ENCODE peak calls at places on chromosome X, in nine cellular contexts. One of them, this sample, is unnamed.

GRCh38 chrX:153394595-153394994 is 6.6 kb downstream of the PNMA6E start:
- DNase-seq in adrenal gland: no peak
- DNase-seq in sigmoid colon: no peak
- DNase-seq in K562: no peak
- DNase-seq in NB4: no peak
- DNase-seq in HCT116: no peak
- DNase-seq in transverse colon: no peak
- DNase-seq in HepG2: no peak
- DNase-seq in ovary: peak
- DNase-seq in this sample: no peak

GRCh38 chrX:154024271-154024670 is 4.6 kb upstream of the IRAK1 start:
- DNase-seq in HCT116: no peak
- DNase-seq in adrenal gland: no peak
- DNase-seq in transverse colon: no peak
- DNase-seq in ovary: no peak
- DNase-seq in K562: no peak
- DNase-seq in HepG2: no peak
- DNase-seq in NB4: no peak
- DNase-seq in sigmoid colon: peak
- DNase-seq in this sample: no peak

GRCh38 chrX:35886135-35886534 is 33.4 kb upstream of the CFAP47 start:
- DNase-seq in ovary: no peak
- DNase-seq in sigmoid colon: no peak
- DNase-seq in HepG2: no peak
- DNase-seq in adrenal gland: no peak
- DNase-seq in K562: no peak
- DNase-seq in NB4: no peak
- DNase-seq in transverse colon: no peak
- DNase-seq in HCT116: no peak
- DNase-seq in this sample: no peak

GRCh38 chrX:20329435-20329834 is 62.7 kb upstream of the RPS6KA3 start:
- DNase-seq in ovary: no peak
- DNase-seq in NB4: no peak
- DNase-seq in sigmoid colon: no peak
- DNase-seq in adrenal gland: no peak
- DNase-seq in HepG2: no peak
- DNase-seq in transverse colon: no peak
- DNase-seq in K562: no peak
- DNase-seq in HCT116: no peak
- DNase-seq in this sample: no peak

GRCh38 chrX:150526692-150527091 is 41.7 kb upstream of the MTM1 start:
- DNase-seq in adrenal gland: no peak
- DNase-seq in HCT116: no peak
- DNase-seq in NB4: no peak
- DNase-seq in HepG2: no peak
- DNase-seq in K562: no peak
- DNase-seq in transverse colon: no peak
- DNase-seq in sigmoid colon: no peak
- DNase-seq in ovary: no peak
- DNase-seq in this sample: no peak

GRCh38 chrX:130110379-130111219 is at the start of gene ELF4:
- DNase-seq in sigmoid colon: peak
- DNase-seq in transverse colon: peak
- DNase-seq in HepG2: no peak
- DNase-seq in K562: peak
- DNase-seq in HCT116: no peak
- DNase-seq in NB4: peak
- DNase-seq in ovary: peak
- DNase-seq in adrenal gland: peak
- DNase-seq in this sample: peak

GRCh38 chrX:54397113-54397512 is 39.3 kb upstream of the WNK3 start:
- DNase-seq in NB4: no peak
- DNase-seq in K562: no peak
- DNase-seq in sigmoid colon: no peak
- DNase-seq in HepG2: no peak
- DNase-seq in transverse colon: no peak
- DNase-seq in ovary: no peak
- DNase-seq in HCT116: no peak
- DNase-seq in adrenal gland: no peak
- DNase-seq in this sample: no peak

GRCh38 chrX:97882306-97882705 is 998.6 kb downstream of the RPA4 start:
- DNase-seq in K562: no peak
- DNase-seq in ovary: no peak
- DNase-seq in HepG2: no peak
- DNase-seq in transverse colon: no peak
- DNase-seq in NB4: no peak
- DNase-seq in HCT116: no peak
- DNase-seq in adrenal gland: no peak
- DNase-seq in sigmoid colon: no peak
- DNase-seq in this sample: no peak

GRCh38 chrX:124274438-124275166 is 57.9 kb upstream of the TEX13D start:
- DNase-seq in NB4: peak
- DNase-seq in transverse colon: no peak
- DNase-seq in sigmoid colon: no peak
- DNase-seq in adrenal gland: no peak
- DNase-seq in HepG2: no peak
- DNase-seq in K562: peak
- DNase-seq in ovary: no peak
- DNase-seq in HCT116: no peak
- DNase-seq in this sample: no peak

GRCh38 chrX:45505214-45505613 is 304.5 kb upstream of the DIPK2B start:
- DNase-seq in HepG2: no peak
- DNase-seq in ovary: no peak
- DNase-seq in K562: no peak
- DNase-seq in sigmoid colon: no peak
- DNase-seq in NB4: no peak
- DNase-seq in adrenal gland: no peak
- DNase-seq in transverse colon: no peak
- DNase-seq in HCT116: no peak
- DNase-seq in this sample: no peak

GRCh38 chrX:19990225-19990518 is 689 bp downstream of the BCLAF3 start:
- DNase-seq in adrenal gland: no peak
- DNase-seq in transverse colon: no peak
- DNase-seq in HepG2: no peak
- DNase-seq in sigmoid colon: no peak
- DNase-seq in K562: no peak
- DNase-seq in HCT116: no peak
- DNase-seq in ovary: no peak
- DNase-seq in NB4: peak
- DNase-seq in this sample: no peak

GRCh38 chrX:132216806-132217202 is 2.4 kb downstream of the RAP2C start:
- DNase-seq in HepG2: no peak
- DNase-seq in adrenal gland: no peak
- DNase-seq in K562: no peak
- DNase-seq in ovary: no peak
- DNase-seq in HCT116: no peak
- DNase-seq in NB4: peak
- DNase-seq in transverse colon: no peak
- DNase-seq in sigmoid colon: no peak
- DNase-seq in this sample: peak

GRCh38 chrX:19625612-19626011 is 110.3 kb upstream of the MAP3K15 start:
- DNase-seq in HCT116: no peak
- DNase-seq in transverse colon: peak
- DNase-seq in NB4: peak
- DNase-seq in HepG2: no peak
- DNase-seq in K562: no peak
- DNase-seq in ovary: no peak
- DNase-seq in sigmoid colon: no peak
- DNase-seq in adrenal gland: no peak
- DNase-seq in this sample: no peak

GRCh38 chrX:9062621-9063020 is 28.7 kb upstream of the FAM9B start:
- DNase-seq in HepG2: no peak
- DNase-seq in adrenal gland: no peak
- DNase-seq in HCT116: no peak
- DNase-seq in NB4: no peak
- DNase-seq in K562: no peak
- DNase-seq in ovary: no peak
- DNase-seq in sigmoid colon: no peak
- DNase-seq in transverse colon: no peak
- DNase-seq in this sample: no peak

GRCh38 chrX:108313662-108314061 is 124.6 kb downstream of the COL4A6 start:
- DNase-seq in NB4: no peak
- DNase-seq in K562: no peak
- DNase-seq in HepG2: no peak
- DNase-seq in transverse colon: no peak
- DNase-seq in HCT116: no peak
- DNase-seq in adrenal gland: no peak
- DNase-seq in ovary: no peak
- DNase-seq in sigmoid colon: no peak
- DNase-seq in this sample: no peak

GRCh38 chrX:65985922-65986588 is 53.8 kb downstream of the VSIG4 start:
- DNase-seq in NB4: peak
- DNase-seq in sigmoid colon: no peak
- DNase-seq in HCT116: peak
- DNase-seq in K562: peak
- DNase-seq in transverse colon: peak
- DNase-seq in HepG2: peak
- DNase-seq in adrenal gland: peak
- DNase-seq in ovary: no peak
- DNase-seq in this sample: peak

GRCh38 chrX:35351212-35351611 is 408.6 kb downstream of the FAM47B start:
- DNase-seq in HCT116: no peak
- DNase-seq in K562: no peak
- DNase-seq in transverse colon: no peak
- DNase-seq in NB4: no peak
- DNase-seq in adrenal gland: no peak
- DNase-seq in HepG2: no peak
- DNase-seq in ovary: no peak
- DNase-seq in sigmoid colon: no peak
- DNase-seq in this sample: no peak

GRCh38 chrX:23398570-23398969 is 63.9 kb downstream of the PTCHD1 start:
- DNase-seq in sigmoid colon: no peak
- DNase-seq in transverse colon: no peak
- DNase-seq in adrenal gland: no peak
- DNase-seq in ovary: no peak
- DNase-seq in HCT116: no peak
- DNase-seq in HepG2: no peak
- DNase-seq in K562: no peak
- DNase-seq in NB4: no peak
- DNase-seq in this sample: no peak

GRCh38 chrX:47133493-47133892 is 11.0 kb downstream of the NDUFB11 start:
- DNase-seq in adrenal gland: no peak
- DNase-seq in NB4: no peak
- DNase-seq in HCT116: no peak
- DNase-seq in transverse colon: no peak
- DNase-seq in HepG2: no peak
- DNase-seq in ovary: no peak
- DNase-seq in sigmoid colon: peak
- DNase-seq in K562: no peak
- DNase-seq in this sample: no peak

DNA sequence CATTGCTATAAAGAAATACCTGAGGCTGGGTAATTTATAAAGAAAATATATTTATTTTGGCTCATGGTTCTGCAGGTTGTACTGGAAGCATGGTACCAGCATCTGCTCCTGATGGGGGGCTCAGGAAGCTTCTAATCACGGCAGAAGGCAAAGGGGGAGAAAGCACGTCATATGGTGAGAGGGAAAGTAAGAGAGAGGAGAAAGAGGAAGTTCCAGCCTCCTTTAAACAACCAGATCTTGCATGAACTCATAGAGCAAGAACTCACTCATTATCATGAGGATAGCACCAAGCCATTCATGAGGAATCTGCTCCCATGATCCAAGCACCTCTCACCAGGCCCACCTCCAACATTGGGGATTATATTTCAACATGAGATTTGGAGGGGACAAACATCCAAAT is 125.0 kb upstream of the GRPR start:
- DNase-seq in NB4: no peak
- DNase-seq in adrenal gland: no peak
- DNase-seq in HCT116: no peak
- DNase-seq in transverse colon: no peak
- DNase-seq in K562: no peak
- DNase-seq in ovary: no peak
- DNase-seq in sigmoid colon: no peak
- DNase-seq in HepG2: no peak
- DNase-seq in this sample: no peak
- TF ChIP-seq POLR2A in NB4: no peak
- TF ChIP-seq POLR2A in adrenal gland: no peak
- TF ChIP-seq POLR2A in HCT116: no peak
- TF ChIP-seq POLR2A in transverse colon: no peak
- TF ChIP-seq POLR2A in K562: no peak
- TF ChIP-seq POLR2A in ovary: no peak
- TF ChIP-seq POLR2A in sigmoid colon: no peak
- TF ChIP-seq POLR2A in HepG2: no peak
- TF ChIP-seq POLR2A in this sample: no peak

GRCh38 chrX:10242036-10242435 is 85.3 kb downstream of the CLCN4 start:
- DNase-seq in transverse colon: no peak
- DNase-seq in sigmoid colon: no peak
- DNase-seq in ovary: no peak
- DNase-seq in K562: no peak
- DNase-seq in HepG2: no peak
- DNase-seq in HCT116: no peak
- DNase-seq in NB4: no peak
- DNase-seq in adrenal gland: no peak
- DNase-seq in this sample: no peak
- TF ChIP-seq POLR2A in transverse colon: no peak
- TF ChIP-seq POLR2A in sigmoid colon: no peak
- TF ChIP-seq POLR2A in ovary: no peak
- TF ChIP-seq POLR2A in K562: no peak
- TF ChIP-seq POLR2A in HepG2: no peak
- TF ChIP-seq POLR2A in HCT116: no peak
- TF ChIP-seq POLR2A in NB4: no peak
- TF ChIP-seq POLR2A in adrenal gland: no peak
- TF ChIP-seq POLR2A in this sample: no peak

GRCh38 chrX:7147978-7148824 is at the start of gene PUDP:
- DNase-seq in HepG2: peak
- DNase-seq in ovary: peak
- DNase-seq in NB4: peak
- DNase-seq in sigmoid colon: peak
- DNase-seq in adrenal gland: peak
- DNase-seq in transverse colon: peak
- DNase-seq in K562: peak
- DNase-seq in HCT116: peak
- DNase-seq in this sample: peak
- TF ChIP-seq POLR2A in HepG2: peak
- TF ChIP-seq POLR2A in ovary: peak
- TF ChIP-seq POLR2A in NB4: peak
- TF ChIP-seq POLR2A in sigmoid colon: no peak
- TF ChIP-seq POLR2A in adrenal gland: peak
- TF ChIP-seq POLR2A in transverse colon: peak
- TF ChIP-seq POLR2A in K562: peak
- TF ChIP-seq POLR2A in HCT116: no peak
- TF ChIP-seq POLR2A in this sample: peak

GRCh38 chrX:115630204-115630603 is 69.2 kb downstream of the PLS3 start:
- DNase-seq in K562: no peak
- DNase-seq in HCT116: no peak
- DNase-seq in NB4: no peak
- DNase-seq in ovary: no peak
- DNase-seq in sigmoid colon: no peak
- DNase-seq in adrenal gland: no peak
- DNase-seq in HepG2: no peak
- DNase-seq in transverse colon: no peak
- DNase-seq in this sample: no peak

GRCh38 chrX:115622534-115622933 is 61.6 kb downstream of the PLS3 start:
- DNase-seq in adrenal gland: no peak
- DNase-seq in NB4: no peak
- DNase-seq in transverse colon: no peak
- DNase-seq in sigmoid colon: no peak
- DNase-seq in K562: no peak
- DNase-seq in HepG2: no peak
- DNase-seq in HCT116: no peak
- DNase-seq in ovary: no peak
- DNase-seq in this sample: no peak

GRCh38 chrX:115624916-115625315 is 63.9 kb downstream of the PLS3 start:
- DNase-seq in sigmoid colon: no peak
- DNase-seq in ovary: no peak
- DNase-seq in K562: no peak
- DNase-seq in NB4: no peak
- DNase-seq in HepG2: no peak
- DNase-seq in transverse colon: no peak
- DNase-seq in adrenal gland: no peak
- DNase-seq in HCT116: no peak
- DNase-seq in this sample: no peak

GRCh38 chrX:115625577-115626301 is 64.8 kb downstream of the PLS3 start:
- DNase-seq in adrenal gland: no peak
- DNase-seq in HCT116: no peak
- DNase-seq in HepG2: no peak
- DNase-seq in K562: no peak
- DNase-seq in sigmoid colon: no peak
- DNase-seq in NB4: no peak
- DNase-seq in ovary: no peak
- DNase-seq in transverse colon: no peak
- DNase-seq in this sample: no peak
- TF ChIP-seq POLR2A in adrenal gland: no peak
- TF ChIP-seq POLR2A in HCT116: no peak
- TF ChIP-seq POLR2A in HepG2: no peak
- TF ChIP-seq POLR2A in K562: no peak
- TF ChIP-seq POLR2A in sigmoid colon: no peak
- TF ChIP-seq POLR2A in NB4: no peak
- TF ChIP-seq POLR2A in ovary: no peak
- TF ChIP-seq POLR2A in transverse colon: no peak
- TF ChIP-seq POLR2A in this sample: no peak